ENCODE peak calls at places on chromosomes 13 and 19, in four cellular contexts. One of them, this sample, is unnamed.

GRCh38 chr19:14022469-14022868 is 5.5 kb upstream of the RLN3 start:
- DNase-seq in RPMI8226: no peak
- DNase-seq in activated CD4-positive, alpha-beta T cell treated with anti-CD3 and anti-CD28 coated beads, Interleukin-2, amount 50 U/mL, for 1 hour: no peak
- DNase-seq in T-cell: no peak
- DNase-seq in this sample: no peak

GRCh38 chr13:111049791-111050538 is 65.1 kb upstream of the ARHGEF7 start:
- DNase-seq in activated CD4-positive, alpha-beta T cell treated with anti-CD3 and anti-CD28 coated beads, Interleukin-2, amount 50 U/mL, for 1 hour: no peak
- DNase-seq in T-cell: no peak
- DNase-seq in RPMI8226: no peak
- DNase-seq in this sample: peak

GRCh38 chr19:20078696-20079095 is 896 bp downstream of the ZNF90 start:
- DNase-seq in RPMI8226: peak
- DNase-seq in T-cell: no peak
- DNase-seq in activated CD4-positive, alpha-beta T cell treated with anti-CD3 and anti-CD28 coated beads, Interleukin-2, amount 50 U/mL, for 1 hour: no peak
- DNase-seq in this sample: no peak

GRCh38 chr19:47305309-47305751 is 4.3 kb upstream of the C5AR1 start:
- DNase-seq in RPMI8226: peak
- DNase-seq in T-cell: peak
- DNase-seq in activated CD4-positive, alpha-beta T cell treated with anti-CD3 and anti-CD28 coated beads, Interleukin-2, amount 50 U/mL, for 1 hour: peak
- DNase-seq in this sample: peak

GRCh38 chr19:58429745-58430144 is 10.2 kb downstream of the ZNF132 start:
- DNase-seq in activated CD4-positive, alpha-beta T cell treated with anti-CD3 and anti-CD28 coated beads, Interleukin-2, amount 50 U/mL, for 1 hour: no peak
- DNase-seq in RPMI8226: no peak
- DNase-seq in T-cell: no peak
- DNase-seq in this sample: no peak

GRCh38 chr13:59437902-59438301 is 725.8 kb downstream of the DIAPH3 start:
- DNase-seq in RPMI8226: no peak
- DNase-seq in activated CD4-positive, alpha-beta T cell treated with anti-CD3 and anti-CD28 coated beads, Interleukin-2, amount 50 U/mL, for 1 hour: no peak
- DNase-seq in T-cell: no peak
- DNase-seq in this sample: no peak

GRCh38 chr19:474126-475078 is 13.6 kb upstream of the SHC2 start:
- DNase-seq in T-cell: no peak
- DNase-seq in RPMI8226: no peak
- DNase-seq in activated CD4-positive, alpha-beta T cell treated with anti-CD3 and anti-CD28 coated beads, Interleukin-2, amount 50 U/mL, for 1 hour: no peak
- DNase-seq in this sample: no peak

GRCh38 chr19:13841339-13842293 is 35.3 kb upstream of the NANOS3 start:
- DNase-seq in T-cell: no peak
- DNase-seq in activated CD4-positive, alpha-beta T cell treated with anti-CD3 and anti-CD28 coated beads, Interleukin-2, amount 50 U/mL, for 1 hour: peak
- DNase-seq in RPMI8226: peak
- DNase-seq in this sample: peak

GRCh38 chr19:47032171-47032811 is 12.7 kb downstream of the NPAS1 start:
- DNase-seq in RPMI8226: peak
- DNase-seq in activated CD4-positive, alpha-beta T cell treated with anti-CD3 and anti-CD28 coated beads, Interleukin-2, amount 50 U/mL, for 1 hour: peak
- DNase-seq in T-cell: peak
- DNase-seq in this sample: peak

GRCh38 chr13:77222909-77223308 is 104.0 kb downstream of the MYCBP2 start:
- DNase-seq in T-cell: no peak
- DNase-seq in activated CD4-positive, alpha-beta T cell treated with anti-CD3 and anti-CD28 coated beads, Interleukin-2, amount 50 U/mL, for 1 hour: no peak
- DNase-seq in RPMI8226: no peak
- DNase-seq in this sample: no peak

GRCh38 chr13:23579072-23579885 is 9.1 kb downstream of the TNFRSF19 start:
- DNase-seq in RPMI8226: peak
- DNase-seq in activated CD4-positive, alpha-beta T cell treated with anti-CD3 and anti-CD28 coated beads, Interleukin-2, amount 50 U/mL, for 1 hour: peak
- DNase-seq in T-cell: peak
- DNase-seq in this sample: peak

GRCh38 chr19:33641956-33642498 is 20.3 kb downstream of the CHST8 start:
- DNase-seq in activated CD4-positive, alpha-beta T cell treated with anti-CD3 and anti-CD28 coated beads, Interleukin-2, amount 50 U/mL, for 1 hour: no peak
- DNase-seq in RPMI8226: no peak
- DNase-seq in T-cell: no peak
- DNase-seq in this sample: no peak

GRCh38 chr19:3243851-3244700 is 19.6 kb downstream of the CELF5 start:
- DNase-seq in T-cell: no peak
- DNase-seq in RPMI8226: peak
- DNase-seq in activated CD4-positive, alpha-beta T cell treated with anti-CD3 and anti-CD28 coated beads, Interleukin-2, amount 50 U/mL, for 1 hour: peak
- DNase-seq in this sample: peak

GRCh38 chr19:48654299-48655059 is 8.5 kb upstream of the CA11 start:
- DNase-seq in T-cell: no peak
- DNase-seq in RPMI8226: peak
- DNase-seq in activated CD4-positive, alpha-beta T cell treated with anti-CD3 and anti-CD28 coated beads, Interleukin-2, amount 50 U/mL, for 1 hour: no peak
- DNase-seq in this sample: no peak

GRCh38 chr19:41351339-41352245 is 2.1 kb downstream of the TGFB1 start:
- DNase-seq in RPMI8226: peak
- DNase-seq in activated CD4-positive, alpha-beta T cell treated with anti-CD3 and anti-CD28 coated beads, Interleukin-2, amount 50 U/mL, for 1 hour: peak
- DNase-seq in T-cell: peak
- DNase-seq in this sample: peak

GRCh38 chr13:36146513-36147276 is 15.5 kb upstream of the DCLK1 start:
- DNase-seq in RPMI8226: no peak
- DNase-seq in activated CD4-positive, alpha-beta T cell treated with anti-CD3 and anti-CD28 coated beads, Interleukin-2, amount 50 U/mL, for 1 hour: no peak
- DNase-seq in T-cell: no peak
- DNase-seq in this sample: no peak

GRCh38 chr13:111166882-111167281 is 51.8 kb downstream of the ARHGEF7 start:
- DNase-seq in activated CD4-positive, alpha-beta T cell treated with anti-CD3 and anti-CD28 coated beads, Interleukin-2, amount 50 U/mL, for 1 hour: no peak
- DNase-seq in RPMI8226: no peak
- DNase-seq in T-cell: no peak
- DNase-seq in this sample: no peak

GRCh38 chr19:15640294-15640903 is at the start of gene CYP4F3:
- DNase-seq in T-cell: no peak
- DNase-seq in RPMI8226: peak
- DNase-seq in activated CD4-positive, alpha-beta T cell treated with anti-CD3 and anti-CD28 coated beads, Interleukin-2, amount 50 U/mL, for 1 hour: no peak
- DNase-seq in this sample: no peak

GRCh38 chr19:1651548-1652394 is 644 bp downstream of the TCF3 start:
- DNase-seq in RPMI8226: peak
- DNase-seq in T-cell: peak
- DNase-seq in activated CD4-positive, alpha-beta T cell treated with anti-CD3 and anti-CD28 coated beads, Interleukin-2, amount 50 U/mL, for 1 hour: peak
- DNase-seq in this sample: peak

GRCh38 chr13:84616864-84617263 is 734.6 kb upstream of the SLITRK1 start:
- DNase-seq in T-cell: no peak
- DNase-seq in activated CD4-positive, alpha-beta T cell treated with anti-CD3 and anti-CD28 coated beads, Interleukin-2, amount 50 U/mL, for 1 hour: no peak
- DNase-seq in RPMI8226: no peak
- DNase-seq in this sample: no peak

GRCh38 chr13:21674271-21675009 is 3.6 kb downstream of the FGF9 start:
- DNase-seq in activated CD4-positive, alpha-beta T cell treated with anti-CD3 and anti-CD28 coated beads, Interleukin-2, amount 50 U/mL, for 1 hour: peak
- DNase-seq in RPMI8226: peak
- DNase-seq in T-cell: no peak
- DNase-seq in this sample: peak

GRCh38 chr19:46221981-46222610 is 7.4 kb upstream of the IGFL1 start:
- DNase-seq in RPMI8226: peak
- DNase-seq in activated CD4-positive, alpha-beta T cell treated with anti-CD3 and anti-CD28 coated beads, Interleukin-2, amount 50 U/mL, for 1 hour: no peak
- DNase-seq in T-cell: no peak
- DNase-seq in this sample: no peak

GRCh38 chr13:76016799-76017198 is 380.7 kb downstream of the LMO7 start:
- DNase-seq in activated CD4-positive, alpha-beta T cell treated with anti-CD3 and anti-CD28 coated beads, Interleukin-2, amount 50 U/mL, for 1 hour: no peak
- DNase-seq in T-cell: no peak
- DNase-seq in RPMI8226: peak
- DNase-seq in this sample: no peak

GRCh38 chr19:18086590-18087138 is at the start of gene IL12RB1:
- DNase-seq in activated CD4-positive, alpha-beta T cell treated with anti-CD3 and anti-CD28 coated beads, Interleukin-2, amount 50 U/mL, for 1 hour: peak
- DNase-seq in T-cell: peak
- DNase-seq in RPMI8226: peak
- DNase-seq in this sample: peak